ENCODE peak calls at places on chromosomes 2 and 18, in eight cellular contexts. P, G, Q, J, H, U, V and F are unnamed samples.
A peak's percentile ranks its signal among the peaks of the same experiment; 100 is the strongest.

GRCh38 chr18:12432196-12432595 is 24.5 kb downstream of the PRELID3A start:
- DNase-seq in U (no peak), P (no peak), J (no peak), V (no peak), G (no peak), Q (no peak), H (no peak), F (no peak)

GRCh38 chr2:148939271-148939670 is 64.2 kb downstream of the KIF5C start:
- DNase-seq in P (no peak), Q (no peak), J (peak; percentile 45), V (no peak), U (no peak), G (no peak), H (no peak), F (no peak)

GRCh38 chr18:62763101-62763521 is 47.8 kb downstream of the PHLPP1 start:
- DNase-seq in H (no peak), G (no peak), P (peak; percentile 63), Q (no peak), J (no peak), U (no peak), V (peak; percentile 66), F (no peak)

GRCh38 chr2:130776550-130776949 is 21.2 kb downstream of the AMER3 start:
- DNase-seq in H (no peak), G (no peak), Q (no peak), U (no peak), V (peak; percentile 89), P (no peak), J (no peak), F (no peak)

GRCh38 chr2:8149011-8149410 is 532.8 kb upstream of the ID2 start:
- DNase-seq in V (no peak), J (no peak), Q (no peak), U (no peak), G (no peak), P (no peak), H (no peak), F (no peak)

GRCh38 chr2:238568455-238569414 is 142.0 kb downstream of the ASB1 start:
- DNase-seq in Q (no peak), G (no peak), P (no peak), J (no peak), U (no peak), H (no peak), V (no peak), F (no peak)

GRCh38 chr2:128607981-128608506 is 289.4 kb upstream of the HS6ST1 start:
- DNase-seq in H (no peak), Q (no peak), G (no peak), J (no peak), U (no peak), V (peak; percentile 52), P (no peak), F (no peak)

GRCh38 chr2:187050409-187050998 is 201.5 kb upstream of the ZSWIM2 start:
- DNase-seq in J (no peak), Q (no peak), V (no peak), G (no peak), P (no peak), H (no peak), U (no peak), F (no peak)

GRCh38 chr2:145464901-145465300 is 945.0 kb upstream of the ZEB2 start:
- DNase-seq in H (no peak), P (no peak), Q (no peak), U (no peak), V (no peak), J (no peak), G (no peak), F (peak; percentile 10)

GRCh38 chr18:22871809-22872525 is 61.2 kb upstream of the RBBP8 start:
- DNase-seq in J (peak; percentile 11), G (no peak), U (no peak), V (no peak), H (no peak), Q (no peak), P (no peak), F (peak; percentile 85)

GRCh38 chr2:216696751-216697560 is 1.6 kb upstream of the IGFBP5 start:
- DNase-seq in Q (no peak), G (no peak), V (peak; percentile 73), U (no peak), P (no peak), J (peak; percentile 36), H (no peak), F (peak; percentile 47)